ENCODE peak calls at places on chromosomes 12 and 14, in ten cellular contexts. L, Q, T, E, S, O, Y, I, Z and F are unnamed samples.
A peak's percentile ranks its signal among the peaks of the same experiment; 100 is the strongest.

GRCh38 chr12:123363743-123364531 is 710 bp downstream of the SBNO1 start:
- DNase-seq in L (peak; percentile 90), Q (no peak), T (peak; percentile 49), E (peak; percentile 27), S (peak; percentile 20), O (peak; percentile 5), Y (peak; percentile 56), I (peak; percentile 69), Z (peak; percentile 71), F (no peak)

GRCh38 chr12:81296556-81297305 is 218.9 kb downstream of the ACSS3 start:
- DNase-seq in L (no peak), Q (peak; percentile 30), T (peak; percentile 9), E (no peak), S (peak; percentile 4), O (no peak), Y (no peak), I (no peak), Z (peak; percentile 1), F (no peak)

GRCh38 chr12:65565601-65566560 is 258.4 kb upstream of the HMGA2 start:
- DNase-seq in L (no peak), Q (peak; percentile 99), T (peak; percentile 33), E (no peak), S (no peak), O (no peak), Y (no peak), I (no peak), Z (peak; percentile 53), F (no peak)

GRCh38 chr14:91341331-91342242 is 76.0 kb downstream of the CCDC88C start:
- DNase-seq in L (no peak), Q (no peak), T (no peak), E (no peak), S (no peak), O (no peak), Y (no peak), I (no peak), Z (no peak), F (no peak)

GRCh38 chr12:109912790-109913189 is 12.7 kb downstream of the TCHP start:
- DNase-seq in L (no peak), Q (no peak), T (peak; percentile 29), E (no peak), S (no peak), O (no peak), Y (no peak), I (no peak), Z (no peak), F (no peak)

GRCh38 chr14:79699206-79699605 is 512.1 kb downstream of the DIO2 start:
- DNase-seq in L (no peak), Q (no peak), T (no peak), E (no peak), S (no peak), O (no peak), Y (no peak), I (no peak), Z (no peak), F (no peak)

GRCh38 chr12:26195641-26196423 is 459 bp downstream of the SSPN start:
- DNase-seq in L (peak; percentile 85), Q (peak; percentile 31), T (peak; percentile 47), E (peak; percentile 44), S (peak; percentile 67), O (peak; percentile 34), Y (peak; percentile 65), I (peak; percentile 81), Z (peak; percentile 79), F (peak; percentile 14)

GRCh38 chr14:92400579-92401444 is 77.8 kb downstream of the SLC24A4 start:
- DNase-seq in L (no peak), Q (peak; percentile 13), T (no peak), E (no peak), S (no peak), O (no peak), Y (no peak), I (no peak), Z (peak; percentile 67), F (peak; percentile 32)

GRCh38 chr14:80455031-80455430 is 243.7 kb upstream of the DIO2 start:
- DNase-seq in L (no peak), Q (no peak), T (peak; percentile 22), E (no peak), S (no peak), O (no peak), Y (no peak), I (no peak), Z (no peak), F (no peak)

GRCh38 chr12:9711664-9712063 is 21.2 kb downstream of the CLECL1 start:
- DNase-seq in L (no peak), Q (peak; percentile 16), T (no peak), E (no peak), S (no peak), O (no peak), Y (no peak), I (no peak), Z (no peak), F (no peak)

DNA sequence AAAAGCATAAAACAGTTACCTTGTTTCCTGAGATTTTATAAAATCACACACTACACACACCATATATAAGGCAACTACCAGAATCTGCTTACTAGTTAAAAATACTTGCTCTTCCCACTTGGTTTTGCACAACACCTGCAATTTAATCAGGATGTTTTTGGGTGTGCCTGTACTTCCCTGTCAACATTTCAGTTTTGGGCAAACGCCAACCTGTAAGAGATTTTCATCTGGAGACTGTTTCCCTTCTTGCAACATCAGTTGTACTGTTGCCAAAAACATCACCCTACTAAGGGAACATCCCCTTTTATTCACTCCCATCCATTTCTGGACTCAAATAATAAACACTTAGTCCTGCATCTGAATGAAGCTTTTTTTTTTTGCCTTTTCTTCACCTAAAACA is 172.3 kb downstream of the DUSP6 start:
- DNase-seq in L (no peak), Q (peak; percentile 73), T (peak; percentile 91), E (no peak), S (no peak), O (peak; percentile 95), Y (no peak), I (peak; percentile 82), Z (peak; percentile 85), F (no peak)
- TF ChIP-seq POLR2A in L (no peak), Q (no peak), T (peak; percentile 27), E (no peak), S (no peak), O (no peak), Y (no peak), I (no peak), Z (no peak), F (no peak)

GRCh38 chr12:120741476-120742206 is 16.0 kb downstream of the ACADS start:
- DNase-seq in L (peak; percentile 43), Q (no peak), T (no peak), E (no peak), S (peak; percentile 23), O (no peak), Y (peak; percentile 31), I (no peak), Z (no peak), F (no peak)
- TF ChIP-seq POLR2A in L (no peak), Q (no peak), T (no peak), E (no peak), S (no peak), O (no peak), Y (no peak), I (no peak), Z (no peak), F (no peak)

DNA sequence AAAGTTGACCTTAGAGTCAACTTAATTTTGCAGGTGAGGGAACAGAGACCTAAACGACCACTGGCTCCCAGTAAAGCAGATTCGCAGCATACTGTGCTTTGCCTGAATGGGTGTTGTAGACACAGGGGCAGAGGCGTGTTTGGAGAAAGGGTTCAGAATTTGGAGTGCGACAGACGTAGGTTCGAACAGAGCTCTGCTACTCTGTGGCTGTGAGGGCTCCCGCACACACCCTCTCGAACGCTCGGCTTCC is 240 bp upstream of the TOMM20L start:
- DNase-seq in L (no peak), Q (no peak), T (no peak), E (no peak), S (no peak), O (no peak), Y (no peak), I (no peak), Z (no peak), F (peak; percentile 7)
- TF ChIP-seq POLR2A in L (no peak), Q (no peak), T (no peak), E (no peak), S (no peak), O (no peak), Y (no peak), I (no peak), Z (no peak), F (no peak)

DNA sequence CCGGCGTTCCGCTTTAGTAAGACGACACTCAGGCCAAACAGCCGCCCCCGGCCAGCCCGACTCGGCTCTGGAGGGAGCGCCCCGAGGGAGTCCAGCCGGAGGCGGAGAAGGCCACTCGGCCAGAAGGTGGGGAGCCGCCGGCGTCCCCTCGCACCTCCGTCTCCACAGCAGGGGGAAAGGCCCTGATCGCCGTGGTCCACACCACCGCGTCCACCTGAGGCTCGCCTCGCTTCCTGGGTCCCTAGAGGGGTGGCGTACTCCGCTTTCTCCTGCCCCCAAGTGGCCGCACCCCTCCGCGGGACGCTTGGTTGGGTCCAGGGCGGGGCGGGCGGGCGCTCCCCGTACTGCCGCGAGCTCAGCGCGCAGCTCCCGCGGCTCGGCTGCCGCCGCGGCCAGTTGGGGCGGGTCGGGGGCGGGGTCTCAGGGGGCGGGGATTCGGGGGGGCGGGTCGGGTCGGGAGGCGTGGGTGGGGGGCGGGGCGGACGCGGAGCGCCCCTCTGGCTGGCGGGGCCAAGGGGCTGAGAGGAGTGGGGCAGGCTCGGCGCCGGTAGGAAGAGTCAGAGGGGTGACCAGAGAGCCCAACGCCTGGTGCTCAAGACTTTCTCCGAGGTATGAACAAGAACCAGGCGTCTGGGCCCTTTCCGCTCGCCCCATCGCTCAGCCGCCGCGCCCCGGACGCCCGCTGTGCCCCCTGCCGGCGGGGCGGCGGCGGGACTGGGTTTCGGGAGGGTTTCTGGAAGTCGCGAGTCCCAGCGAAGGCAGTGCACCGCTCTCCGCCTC is at the start of gene FRMD6:
- DNase-seq in L (peak; percentile 96), Q (peak; percentile 90), T (peak; percentile 83), E (peak; percentile 76), S (peak; percentile 82), O (peak; percentile 71), Y (peak; percentile 90), I (peak; percentile 93), Z (peak; percentile 84), F (peak; percentile 71)
- TF ChIP-seq POLR2A in L (peak; percentile 74), Q (peak; percentile 91), T (peak; percentile 81), E (no peak), S (peak; percentile 74), O (peak; percentile 47), Y (peak; percentile 72), I (peak; percentile 70), Z (peak; percentile 19), F (no peak)

GRCh38 chr12:124518051-124518932 is 49.1 kb downstream of the NCOR2 start:
- DNase-seq in L (peak; percentile 91), Q (peak; percentile 99), T (peak; percentile 99), E (peak; percentile 99), S (peak; percentile 100), O (peak; percentile 100), Y (peak; percentile 99), I (peak; percentile 100), Z (no peak), F (no peak)
- TF ChIP-seq POLR2A in L (peak; percentile 57), Q (no peak), T (no peak), E (no peak), S (no peak), O (no peak), Y (peak; percentile 39), I (peak; percentile 28), Z (no peak), F (no peak)

GRCh38 chr12:57530396-57531142 is 7.9 kb downstream of the MBD6 start:
- DNase-seq in L (no peak), Q (no peak), T (no peak), E (no peak), S (no peak), O (no peak), Y (no peak), I (no peak), Z (no peak), F (no peak)
- TF ChIP-seq POLR2A in L (peak; percentile 11), Q (no peak), T (no peak), E (no peak), S (no peak), O (no peak), Y (no peak), I (no peak), Z (no peak), F (no peak)